ENCODE peak calls at places on chromosomes 4 and X, in four cellular contexts. J, S, E and U are unnamed samples.

GRCh38 chr4:147355849-147356248 is 125.0 kb upstream of the EDNRA start:
- DNase-seq in J (no peak), S (no peak), E (peak; percentile 70), U (peak; percentile 89)

GRCh38 chr4:47222276-47222675 is 190.9 kb downstream of the GABRB1 start:
- DNase-seq in J (no peak), S (no peak), E (no peak), U (peak; percentile 17)

GRCh38 chrX:148933881-148934280 is 433.5 kb downstream of the AFF2 start:
- DNase-seq in J (no peak), S (no peak), E (peak; percentile 87), U (peak; percentile 5)

GRCh38 chr4:48109413-48110263 is 24.4 kb downstream of the TXK start:
- DNase-seq in J (no peak), S (no peak), E (peak; percentile 54), U (peak; percentile 23)

GRCh38 chr4:169682360-169683047 is 62.1 kb downstream of the CLCN3 start:
- DNase-seq in J (no peak), S (no peak), E (no peak), U (no peak)

GRCh38 chrX:107483976-107484726 is 34.7 kb downstream of the FRMPD3 start:
- DNase-seq in J (no peak), S (no peak), E (no peak), U (peak; percentile 20)

GRCh38 chr4:2944882-2945526 is 18.2 kb downstream of the NOP14 start:
- DNase-seq in J (no peak), S (no peak), E (no peak), U (no peak)

GRCh38 chr4:8191136-8191747 is 7.8 kb upstream of the SH3TC1 start:
- DNase-seq in J (no peak), S (peak; percentile 86), E (peak; percentile 70), U (peak; percentile 63)

GRCh38 chr4:154004450-154004849 is 215.6 kb upstream of the SFRP2 start:
- DNase-seq in J (no peak), S (no peak), E (no peak), U (no peak)

GRCh38 chrX:110082156-110082555 is 79.2 kb downstream of the TMEM164 start:
- DNase-seq in J (no peak), S (no peak), E (peak; percentile 86), U (peak; percentile 95)

GRCh38 chr4:150822407-150822806 is 192.7 kb downstream of the LRBA start:
- DNase-seq in J (no peak), S (no peak), E (no peak), U (no peak)

GRCh38 chr4:8770518-8771257 is 101.0 kb downstream of the HMX1 start:
- DNase-seq in J (no peak), S (peak; percentile 68), E (no peak), U (no peak)

GRCh38 chr4:26490111-26490979 is at the start of gene CCKAR:
- DNase-seq in J (no peak), S (no peak), E (no peak), U (peak; percentile 37)

GRCh38 chrX:104647084-104647483 is 81.1 kb downstream of the IL1RAPL2 start:
- DNase-seq in J (no peak), S (no peak), E (no peak), U (no peak)

GRCh38 chr4:2962099-2962455 is 1.1 kb downstream of the NOP14 start:
- DNase-seq in J (no peak), S (no peak), E (no peak), U (no peak)

GRCh38 chrX:141278306-141278705 is 36.0 kb upstream of the SPANXC start:
- DNase-seq in J (no peak), S (no peak), E (no peak), U (no peak)

GRCh38 chr4:151770154-151770553 is 9.3 kb upstream of the GATB start:
- DNase-seq in J (no peak), S (no peak), E (no peak), U (no peak)

GRCh38 chrX:30822068-30822671 is 66.9 kb downstream of the TAB3 start:
- DNase-seq in J (no peak), S (no peak), E (no peak), U (no peak)

GRCh38 chr4:115834441-115834840 is 721.0 kb upstream of the NDST4 start:
- DNase-seq in J (no peak), S (no peak), E (no peak), U (no peak)

GRCh38 chr4:182897601-182898478 is 19.3 kb downstream of the DCTD start:
- DNase-seq in J (no peak), S (no peak), E (no peak), U (no peak)

GRCh38 chr4:24858550-24858949 is 54.3 kb downstream of the CCDC149 start:
- DNase-seq in J (no peak), S (no peak), E (no peak), U (no peak)

GRCh38 chrX:139203681-139204575 is 326.6 kb upstream of the F9 start:
- DNase-seq in J (no peak), S (peak; percentile 76), E (peak; percentile 9), U (no peak)

GRCh38 chr4:24574256-24574655 is 10.1 kb downstream of the DHX15 start:
- DNase-seq in J (no peak), S (no peak), E (no peak), U (no peak)

GRCh38 chrX:40632199-40632598 is 9.0 kb downstream of the MPC1L start:
- DNase-seq in J (no peak), S (no peak), E (no peak), U (no peak)
- H3K36me3 ChIP-seq in J (peaks cover 44% of the 10 kb centered on the region), S (peaks cover 10% of the 10 kb centered on the region), E (peaks cover 12% of the 10 kb centered on the region), U (peaks cover 15% of the 10 kb centered on the region)

DNA sequence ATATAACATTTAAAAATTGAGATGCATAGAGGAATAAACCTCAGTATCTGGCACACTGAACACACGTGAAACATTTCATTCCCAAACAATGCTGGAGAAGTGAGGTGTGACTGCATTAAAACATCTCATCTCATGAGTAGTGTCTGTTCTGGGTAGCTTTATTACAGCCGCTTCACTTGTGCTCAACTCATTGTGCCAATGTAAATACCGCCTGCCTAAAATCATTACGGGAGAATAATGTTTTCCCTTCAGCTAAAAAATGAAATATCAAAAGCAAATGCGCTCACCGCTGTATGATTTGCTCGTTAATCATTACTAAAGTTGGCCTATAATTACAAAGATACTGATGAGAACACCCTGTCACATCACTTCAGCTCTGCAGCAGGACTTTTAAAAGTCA is 110.2 kb upstream of the PRPS2 start:
- DNase-seq in J (no peak), S (no peak), E (no peak), U (no peak)
- H3K4me1 ChIP-seq in J (no peaks in the 10 kb centered on the region), S (no peaks in the 10 kb centered on the region), E (no peaks in the 10 kb centered on the region), U (no peaks in the 10 kb centered on the region)

DNA sequence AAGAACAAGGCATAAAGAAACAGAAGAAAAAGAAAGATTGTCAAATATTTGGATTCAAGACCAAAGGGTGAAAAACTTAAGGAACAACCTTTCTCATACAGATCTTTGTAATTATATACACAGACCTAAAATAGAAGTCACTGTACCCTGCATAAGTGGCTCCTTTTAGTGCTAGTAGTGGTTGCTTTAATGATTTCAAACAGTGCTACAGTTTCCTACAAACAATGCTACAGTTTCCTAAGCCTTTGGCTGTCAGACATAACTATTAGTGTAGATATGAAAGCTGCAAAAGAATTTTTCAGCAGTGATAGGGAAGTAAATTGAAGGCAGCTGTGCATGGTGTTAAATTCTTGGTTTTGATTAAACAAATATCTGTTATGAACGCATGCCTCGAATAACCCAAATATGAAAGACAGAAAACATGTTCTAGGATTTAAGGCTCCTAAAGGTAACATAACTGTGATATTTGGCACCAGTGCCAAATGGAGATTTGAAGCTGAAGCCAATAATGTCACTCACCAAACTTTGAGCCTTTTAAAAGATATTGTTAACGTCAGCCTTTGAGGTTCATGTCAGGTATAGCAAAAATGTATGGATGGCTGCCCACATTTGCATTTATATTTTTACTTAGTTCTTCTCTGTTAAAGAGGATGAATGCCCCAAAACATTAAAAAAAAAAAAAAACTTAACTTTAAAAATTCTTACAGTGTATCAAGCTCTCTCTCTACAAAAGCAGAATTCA is 36.6 kb downstream of the SMARCAD1 start:
- DNase-seq in J (no peak), S (no peak), E (no peak), U (no peak)
- H3K36me3 ChIP-seq in J (peaks cover 14% of the 10 kb centered on the region), S (peaks cover 4% of the 10 kb centered on the region), E (peaks cover 27% of the 10 kb centered on the region), U (peaks cover 50% of the 10 kb centered on the region)

GRCh38 chr4:136725286-136726081 is 806.8 kb downstream of the PCDH18 start:
- DNase-seq in J (no peak), S (no peak), E (no peak), U (peak; percentile 26)
- H3K4me1 ChIP-seq in J (no peaks in the 10 kb centered on the region), S (no peaks in the 10 kb centered on the region), E (no peaks in the 10 kb centered on the region), U (no peaks in the 10 kb centered on the region)

GRCh38 chrX:154362085-154362742 is 12.2 kb downstream of the FLNA start:
- DNase-seq in J (no peak), S (no peak), E (no peak), U (no peak)

GRCh38 chrX:154365997-154366665 is 8.3 kb downstream of the FLNA start:
- DNase-seq in J (no peak), S (no peak), E (no peak), U (no peak)

GRCh38 chrX:154366666-154367055 is 7.8 kb downstream of the FLNA start:
- DNase-seq in J (no peak), S (no peak), E (no peak), U (no peak)

GRCh38 chrX:154365052-154365600 is 9.3 kb downstream of the FLNA start:
- DNase-seq in J (no peak), S (no peak), E (no peak), U (no peak)

DNA sequence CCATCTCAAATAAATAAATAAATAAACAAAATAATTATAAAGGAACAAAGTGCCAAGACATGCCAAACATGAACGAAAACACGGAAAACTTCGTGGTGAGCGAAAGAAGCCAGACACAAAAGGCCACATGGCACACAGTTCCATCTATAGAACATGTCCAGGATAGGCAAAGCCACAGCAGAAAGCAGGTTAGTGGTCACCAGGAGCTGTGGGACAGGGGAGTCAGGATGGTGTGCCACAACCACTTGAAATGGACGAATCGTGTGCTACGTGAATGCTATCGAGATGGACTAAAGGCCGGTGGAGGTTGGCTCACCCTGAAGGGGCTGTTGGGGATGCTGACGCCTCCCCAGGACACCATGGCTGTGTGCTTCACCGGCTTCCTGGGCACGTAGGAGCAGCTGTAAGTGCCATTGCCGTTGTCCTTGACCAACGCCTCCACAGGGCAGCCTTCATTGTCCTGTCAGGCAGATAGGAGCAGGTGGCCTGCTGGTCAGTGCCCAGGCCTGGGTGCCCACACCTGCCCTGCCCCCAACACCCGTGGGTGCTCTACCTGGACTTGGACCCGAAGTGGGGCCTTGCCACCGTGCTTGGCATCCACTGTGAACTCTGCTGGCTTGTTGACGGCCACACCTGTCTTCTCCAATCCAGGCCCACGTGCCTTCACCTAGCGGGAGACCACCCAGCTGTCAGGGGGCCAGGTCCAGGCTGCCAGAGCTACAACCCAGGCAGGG is 10.6 kb downstream of the FLNA start:
- DNase-seq in J (no peak), S (no peak), E (no peak), U (no peak)
- H3K36me3 ChIP-seq in J (peaks cover 68% of the 10 kb centered on the region), S (no peaks in the 10 kb centered on the region), E (peaks cover 14% of the 10 kb centered on the region), U (peaks cover 24% of the 10 kb centered on the region)

DNA sequence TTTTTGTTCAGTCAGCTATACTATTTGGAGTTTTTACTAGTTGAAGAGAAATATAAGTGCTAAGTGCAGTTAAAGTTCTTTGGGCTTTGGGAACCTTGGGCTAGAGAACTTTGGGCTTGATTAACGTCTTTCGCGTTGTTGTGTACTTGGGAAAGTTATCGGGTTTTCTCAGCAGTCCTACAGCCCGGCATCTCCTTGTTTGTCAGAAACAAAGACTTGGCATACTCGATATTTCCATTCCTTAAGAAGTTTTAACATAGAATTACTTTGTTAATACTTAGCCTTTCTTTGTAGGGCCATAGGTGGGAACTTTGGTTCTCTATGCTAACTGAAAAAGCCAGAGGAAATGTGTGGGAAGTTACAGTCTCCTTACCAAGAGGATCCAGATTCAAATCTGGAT is 28.7 kb downstream of the RAPGEF2 start:
- DNase-seq in J (no peak), S (no peak), E (no peak), U (no peak)
- H3K4me1 ChIP-seq in J (no peaks in the 10 kb centered on the region), S (peaks cover 6% of the 10 kb centered on the region), E (no peaks in the 10 kb centered on the region), U (no peaks in the 10 kb centered on the region)